ENCODE peak calls at places on chromosomes 16 and 17, in six cellular contexts. One of them, this sample, is unnamed.

GRCh38 chr17:81923302-81924260 is 4.0 kb downstream of the MAFG start:
- DNase-seq in HS-27A: no peak
- DNase-seq in activated CD4-positive, alpha-beta T cell treated with anti-CD3 and anti-CD28 coated beads, Interleukin-2, amount 50 U/mL, for 48 hours: no peak
- DNase-seq in central memory CD4-positive, alpha-beta T cell: no peak
- DNase-seq in coronary artery: no peak
- DNase-seq in heart left ventricle: peak; percentile 86
- DNase-seq in this sample: no peak

GRCh38 chr17:19237389-19238166 is 412 bp downstream of the EPN2 start:
- DNase-seq in HS-27A: no peak
- DNase-seq in activated CD4-positive, alpha-beta T cell treated with anti-CD3 and anti-CD28 coated beads, Interleukin-2, amount 50 U/mL, for 48 hours: peak; percentile 56
- DNase-seq in central memory CD4-positive, alpha-beta T cell: peak; percentile 43
- DNase-seq in coronary artery: no peak
- DNase-seq in heart left ventricle: peak; percentile 76
- DNase-seq in this sample: peak; percentile 60

GRCh38 chr17:76326306-76326705 is 18.2 kb upstream of the QRICH2 start:
- DNase-seq in HS-27A: no peak
- DNase-seq in activated CD4-positive, alpha-beta T cell treated with anti-CD3 and anti-CD28 coated beads, Interleukin-2, amount 50 U/mL, for 48 hours: no peak
- DNase-seq in central memory CD4-positive, alpha-beta T cell: no peak
- DNase-seq in coronary artery: no peak
- DNase-seq in heart left ventricle: no peak
- DNase-seq in this sample: no peak

GRCh38 chr17:35896011-35896587 is 15.9 kb upstream of the CCL5 start:
- DNase-seq in HS-27A: no peak
- DNase-seq in activated CD4-positive, alpha-beta T cell treated with anti-CD3 and anti-CD28 coated beads, Interleukin-2, amount 50 U/mL, for 48 hours: peak; percentile 43
- DNase-seq in central memory CD4-positive, alpha-beta T cell: no peak
- DNase-seq in coronary artery: no peak
- DNase-seq in heart left ventricle: no peak
- DNase-seq in this sample: peak; percentile 64

GRCh38 chr17:63490321-63490720 is 13.5 kb downstream of the ACE start:
- DNase-seq in HS-27A: no peak
- DNase-seq in activated CD4-positive, alpha-beta T cell treated with anti-CD3 and anti-CD28 coated beads, Interleukin-2, amount 50 U/mL, for 48 hours: no peak
- DNase-seq in central memory CD4-positive, alpha-beta T cell: no peak
- DNase-seq in coronary artery: no peak
- DNase-seq in heart left ventricle: peak; percentile 23
- DNase-seq in this sample: no peak

GRCh38 chr17:38512473-38513058 is 84.3 kb downstream of the ARHGAP23 start:
- DNase-seq in HS-27A: no peak
- DNase-seq in activated CD4-positive, alpha-beta T cell treated with anti-CD3 and anti-CD28 coated beads, Interleukin-2, amount 50 U/mL, for 48 hours: no peak
- DNase-seq in central memory CD4-positive, alpha-beta T cell: no peak
- DNase-seq in coronary artery: no peak
- DNase-seq in heart left ventricle: no peak
- DNase-seq in this sample: no peak

GRCh38 chr16:90020260-90020837 is 1.1 kb upstream of the DBNDD1 start:
- DNase-seq in HS-27A: no peak
- DNase-seq in activated CD4-positive, alpha-beta T cell treated with anti-CD3 and anti-CD28 coated beads, Interleukin-2, amount 50 U/mL, for 48 hours: no peak
- DNase-seq in central memory CD4-positive, alpha-beta T cell: no peak
- DNase-seq in coronary artery: no peak
- DNase-seq in heart left ventricle: no peak
- DNase-seq in this sample: no peak

GRCh38 chr17:42964161-42964932 is at the start of gene AARSD1:
- DNase-seq in HS-27A: peak; percentile 53
- DNase-seq in activated CD4-positive, alpha-beta T cell treated with anti-CD3 and anti-CD28 coated beads, Interleukin-2, amount 50 U/mL, for 48 hours: peak; percentile 92
- DNase-seq in central memory CD4-positive, alpha-beta T cell: peak; percentile 90
- DNase-seq in coronary artery: peak; percentile 95
- DNase-seq in heart left ventricle: peak; percentile 93
- DNase-seq in this sample: peak; percentile 92

GRCh38 chr16:10168258-10168657 is 14.0 kb downstream of the GRIN2A start:
- DNase-seq in HS-27A: no peak
- DNase-seq in activated CD4-positive, alpha-beta T cell treated with anti-CD3 and anti-CD28 coated beads, Interleukin-2, amount 50 U/mL, for 48 hours: no peak
- DNase-seq in central memory CD4-positive, alpha-beta T cell: no peak
- DNase-seq in coronary artery: no peak
- DNase-seq in heart left ventricle: no peak
- DNase-seq in this sample: no peak

GRCh38 chr17:61490540-61490975 is 38.3 kb downstream of the TBX4 start:
- DNase-seq in HS-27A: no peak
- DNase-seq in activated CD4-positive, alpha-beta T cell treated with anti-CD3 and anti-CD28 coated beads, Interleukin-2, amount 50 U/mL, for 48 hours: no peak
- DNase-seq in central memory CD4-positive, alpha-beta T cell: no peak
- DNase-seq in coronary artery: peak; percentile 67
- DNase-seq in heart left ventricle: no peak
- DNase-seq in this sample: no peak